ENCODE peak calls at places on chromosomes 16 and 17, in five cellular contexts. S, F, Z, Q and D are unnamed samples.

GRCh38 chr17:62206550-62206949 is 141.5 kb upstream of the MED13 start:
- DNase-seq in S (no peak), F (no peak), Q (peak), Z (no peak), D (no peak)

GRCh38 chr16:3727806-3728381 is 10.6 kb upstream of the TRAP1 start:
- DNase-seq in S (no peak), Q (no peak), Z (no peak), F (no peak), D (no peak)

GRCh38 chr16:53087101-53087500 is 32.3 kb downstream of the CHD9 start:
- DNase-seq in S (no peak), Z (no peak), F (no peak), Q (no peak), D (no peak)

GRCh38 chr16:85523602-85524364 is 89.3 kb upstream of the GSE1 start:
- DNase-seq in Z (no peak), S (peak), F (no peak), Q (no peak), D (peak)

GRCh38 chr17:9644910-9645751 is at the start of gene USP43:
- DNase-seq in Q (no peak), S (peak), F (peak), Z (peak), D (peak)

GRCh38 chr16:27721548-27722265 is 171.8 kb downstream of the KATNIP start:
- DNase-seq in F (no peak), Z (no peak), S (no peak), Q (no peak), D (peak)

GRCh38 chr17:50565559-50566350 is 5.2 kb downstream of the CACNA1G start:
- DNase-seq in F (no peak), Z (peak), Q (no peak), S (peak), D (no peak)

GRCh38 chr17:35116845-35117244 is 2.8 kb downstream of the RAD51D start:
- DNase-seq in S (no peak), Q (no peak), Z (no peak), F (no peak), D (peak)

GRCh38 chr17:63402808-63403207 is 43.3 kb downstream of the CYB561 start:
- DNase-seq in Q (no peak), S (no peak), F (no peak), Z (no peak), D (no peak)

DNA sequence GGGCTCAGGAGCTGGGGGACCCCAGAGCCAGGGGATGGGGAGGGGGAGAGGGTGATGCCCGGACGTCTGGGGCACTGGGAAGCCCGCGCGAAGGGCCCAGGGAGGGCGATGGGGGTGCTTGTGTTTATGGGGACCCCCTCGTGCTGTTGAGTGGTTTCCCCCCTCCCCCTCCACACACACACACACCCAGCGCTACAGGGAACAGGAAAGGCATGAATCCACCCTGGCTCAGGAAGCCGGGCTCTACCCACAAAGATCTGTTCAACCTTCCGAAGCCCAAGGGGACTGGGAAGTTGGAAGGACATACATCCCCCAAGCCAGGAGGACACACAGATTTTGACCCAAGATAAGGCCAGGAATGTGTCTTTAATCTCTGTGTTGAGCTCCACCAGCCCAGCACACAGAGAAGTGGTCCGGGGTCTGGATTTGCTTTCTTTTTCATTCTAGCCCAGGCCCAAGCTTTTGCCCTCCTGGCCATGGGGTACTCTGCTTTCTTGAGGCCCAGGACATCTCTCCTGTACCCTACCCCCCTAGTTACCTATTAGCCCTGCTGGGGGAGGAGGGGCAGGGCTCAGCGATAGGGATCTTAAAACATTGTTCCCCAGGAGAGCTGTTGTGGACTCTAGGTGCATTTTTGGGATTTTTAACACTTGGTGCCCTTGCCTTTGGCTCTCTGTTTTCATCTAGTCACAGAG is 1.2 kb downstream of the UBALD2 start:
- DNase-seq in S (no peak), Q (peak), Z (no peak), F (no peak), D (peak)
- TF ChIP-seq POLR2A in S (no peak), Q (no peak), Z (no peak), F (peak), D (no peak)

GRCh38 chr17:80872999-80873951 is 118.4 kb upstream of the CHMP6 start:
- DNase-seq in S (no peak), F (no peak), Q (no peak), Z (peak), D (peak)
- TF ChIP-seq POLR2A in S (no peak), F (no peak), Q (no peak), Z (no peak), D (no peak)

GRCh38 chr17:66301864-66302741 is at the start of gene PRKCA:
- DNase-seq in Z (peak), Q (peak), S (peak), F (peak), D (peak)
- TF ChIP-seq POLR2A in Z (peak), Q (peak), S (no peak), F (no peak), D (peak)

DNA sequence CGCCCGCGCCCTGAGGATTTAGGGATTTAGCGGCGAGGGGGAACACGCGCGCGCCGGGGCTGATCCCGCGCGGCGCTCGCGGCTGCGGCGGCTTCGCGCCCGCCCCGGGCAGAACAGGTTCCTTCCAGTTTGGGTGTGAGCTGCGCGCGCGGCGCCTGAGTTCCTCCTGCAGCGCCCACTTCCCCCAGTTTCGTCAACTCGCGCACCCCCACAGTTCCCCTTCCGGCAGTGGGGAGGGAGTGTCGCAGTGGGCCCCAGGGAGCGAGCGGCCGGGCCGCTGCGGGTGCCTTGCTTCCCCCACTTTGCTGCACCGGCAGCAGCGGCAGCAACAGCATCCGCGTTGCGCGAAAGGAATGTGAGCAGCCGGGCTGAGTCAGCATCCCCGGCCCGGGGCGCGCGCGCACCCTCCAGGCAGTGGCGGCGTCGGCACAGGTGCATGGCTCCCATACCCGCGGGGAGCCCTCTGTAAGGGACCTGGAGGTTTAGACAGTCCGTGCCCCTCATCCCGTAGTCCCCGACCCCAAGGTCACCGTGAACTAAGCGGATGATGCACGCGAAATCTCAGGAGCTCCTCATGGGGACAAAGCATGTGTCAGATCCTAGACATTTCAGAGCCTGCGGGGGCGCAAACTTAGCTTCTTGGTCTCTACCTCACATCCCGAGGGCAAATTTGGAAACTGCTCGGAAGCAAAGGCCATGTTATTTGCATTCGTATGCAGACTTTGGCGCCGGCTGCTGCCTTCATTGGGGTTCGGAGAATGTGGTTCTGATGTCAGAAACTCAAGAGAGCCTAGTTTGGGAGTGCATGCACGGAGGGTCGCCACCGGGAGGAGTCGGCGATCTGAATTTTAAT is 767 bp downstream of the ARSG start:
- DNase-seq in S (peak), F (peak), Z (peak), Q (peak), D (peak)
- TF ChIP-seq POLR2A in S (peak), F (no peak), Z (peak), Q (peak), D (peak)

DNA sequence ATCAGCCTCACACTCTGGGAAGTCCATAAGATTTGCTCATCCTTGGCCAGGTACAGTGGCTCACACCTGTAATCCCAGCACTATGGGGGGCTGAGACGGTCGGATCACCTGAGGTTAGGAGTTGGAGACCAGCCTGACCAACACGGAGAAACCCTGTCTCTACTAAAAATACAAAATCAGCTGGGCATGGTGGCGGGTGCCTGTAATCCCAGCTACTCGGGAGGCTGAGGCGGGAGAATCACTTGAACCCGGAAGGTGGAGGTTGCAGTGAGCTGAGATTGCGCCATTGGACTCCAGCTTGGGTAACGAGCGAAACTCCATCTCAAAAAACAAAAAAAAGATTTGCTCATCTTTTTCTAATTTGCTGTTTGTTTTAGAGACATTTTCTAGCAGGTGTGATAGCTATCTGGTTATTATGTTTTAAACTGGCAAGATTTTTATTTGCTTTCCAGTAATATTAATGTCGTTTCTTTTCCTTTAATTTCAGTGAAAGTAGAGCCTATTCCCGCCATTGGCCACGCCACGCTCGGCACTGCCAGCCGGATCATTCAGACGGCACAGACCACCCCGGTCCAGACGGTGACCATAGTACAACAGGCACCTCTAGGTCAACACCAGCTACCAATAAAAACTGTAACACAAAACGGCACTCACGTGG is 61.5 kb downstream of the WDR45B start:
- DNase-seq in S (no peak), F (no peak), Q (no peak), Z (no peak), D (no peak)
- TF ChIP-seq POLR2A in S (no peak), F (no peak), Q (no peak), Z (no peak), D (no peak)

DNA sequence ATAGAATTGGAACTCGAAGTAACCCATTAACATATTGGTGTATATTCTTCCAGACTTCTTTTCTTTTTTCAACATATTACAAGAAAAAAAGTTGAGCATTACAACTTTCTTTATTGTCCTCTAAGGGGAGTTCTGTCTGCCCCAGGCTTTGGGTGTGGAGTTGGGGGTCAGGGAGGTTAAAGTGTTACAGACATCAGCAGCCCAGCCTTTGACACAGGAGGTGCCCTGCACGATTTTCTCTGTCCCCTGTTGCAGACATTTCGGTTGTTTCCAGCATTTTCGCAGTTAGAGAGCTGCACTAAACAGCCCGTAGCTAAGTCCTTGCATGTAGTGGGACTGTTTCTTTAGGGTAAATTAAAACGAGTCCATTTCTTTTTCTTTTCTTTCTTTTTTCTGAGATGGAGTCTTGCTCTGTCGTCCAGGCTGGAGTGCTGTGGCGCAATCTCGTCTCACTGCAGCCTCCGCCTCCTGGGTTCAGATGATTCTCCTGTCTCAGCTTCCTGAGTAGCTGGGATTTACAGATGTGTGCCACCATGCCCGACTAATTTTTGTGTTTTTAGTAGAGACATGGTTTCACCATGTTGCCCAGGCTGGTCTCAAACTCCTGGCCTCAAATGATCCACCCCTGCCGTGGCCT is 13.4 kb upstream of the ADCY7 start:
- DNase-seq in S (no peak), Q (no peak), F (no peak), Z (no peak), D (no peak)
- TF ChIP-seq POLR2A in S (no peak), Q (no peak), F (no peak), Z (no peak), D (no peak)

GRCh38 chr17:38898291-38898679 is 27.1 kb upstream of the LASP1NB start:
- DNase-seq in F (no peak), Z (no peak), Q (no peak), S (no peak), D (peak)
- TF ChIP-seq POLR2A in F (no peak), Z (no peak), Q (no peak), S (no peak), D (no peak)